ENCODE peak calls at places on chromosomes 7 and 10, in seven cellular contexts. U is astrocyte of the cerebellum; M is caudate nucleus; W is NCI-H82; O is activated effector memory CD4-positive, alpha-beta T cell treated with Interleukin-2 at 50 U/mL for 16 hours; N is iPS DF 6.9; F is occipital lobe. K is an unnamed sample.
A peak's percentile ranks its signal among the peaks of the same experiment; 100 is the strongest.

GRCh38 chr7:3267928-3268690 is 32.9 kb upstream of the SDK1 start:
- DNase-seq in F (peak; percentile 4), M (no peak), W (peak; percentile 57), N (no peak), U (peak; percentile 84), O (no peak), K (peak; percentile 83)

GRCh38 chr7:106012935-106013439 is 49.9 kb downstream of the CDHR3 start:
- DNase-seq in W (no peak), O (no peak), N (no peak), F (no peak), M (no peak), U (peak; percentile 77), K (peak; percentile 56)

GRCh38 chr7:151411551-151411950 is 1.7 kb upstream of the WDR86 start:
- DNase-seq in O (no peak), U (no peak), W (no peak), N (no peak), M (no peak), F (no peak), K (no peak)

GRCh38 chr7:44144426-44144967 is 3.4 kb upstream of the MYL7 start:
- DNase-seq in N (no peak), M (no peak), F (no peak), U (no peak), O (no peak), W (no peak), K (no peak)

GRCh38 chr10:114544045-114544659 is 113.9 kb downstream of the ABLIM1 start:
- DNase-seq in M (no peak), W (no peak), N (no peak), U (no peak), F (no peak), O (peak; percentile 75), K (no peak)

GRCh38 chr7:88456490-88456889 is 149.8 kb upstream of the STEAP4 start:
- DNase-seq in M (no peak), W (no peak), U (no peak), N (no peak), F (no peak), O (no peak), K (no peak)

GRCh38 chr7:152025077-152025936 is at the start of gene GALNT11:
- DNase-seq in U (peak; percentile 43), N (peak; percentile 39), F (peak; percentile 76), W (peak; percentile 87), M (peak; percentile 64), O (peak; percentile 82), K (peak; percentile 75)

GRCh38 chr10:21508987-21509334 is 16.5 kb downstream of the SKIDA1 start:
- DNase-seq in M (no peak), O (no peak), N (no peak), W (no peak), F (no peak), U (no peak), K (no peak)

GRCh38 chr7:23230586-23231195 is 15.9 kb upstream of the GPNMB start:
- DNase-seq in F (peak; percentile 23), W (no peak), M (peak; percentile 33), U (no peak), N (no peak), O (no peak), K (no peak)

GRCh38 chr10:30986027-30986672 is 45.5 kb downstream of the ZNF438 start:
- DNase-seq in W (no peak), U (no peak), N (no peak), F (no peak), M (no peak), O (no peak), K (no peak)

GRCh38 chr7:23394828-23395227 is 75.5 kb downstream of the IGF2BP3 start:
- DNase-seq in O (no peak), M (no peak), N (no peak), U (no peak), W (peak; percentile 95), F (no peak), K (no peak)

GRCh38 chr7:105015631-105015965 is 1.6 kb downstream of the KMT2E start:
- DNase-seq in W (peak; percentile 79), F (no peak), O (no peak), U (no peak), N (no peak), M (no peak), K (no peak)

GRCh38 chr10:96835826-96836365 is 3.8 kb downstream of the LCOR start:
- DNase-seq in U (no peak), F (no peak), O (no peak), M (no peak), N (no peak), W (peak; percentile 26), K (no peak)

GRCh38 chr7:103149808-103150180 is 895 bp upstream of the NAPEPLD start:
- DNase-seq in F (no peak), N (no peak), M (no peak), W (no peak), O (no peak), U (no peak), K (no peak)

GRCh38 chr7:55239406-55239805 is 125.7 kb upstream of the LANCL2 start:
- DNase-seq in U (no peak), F (no peak), W (no peak), M (no peak), N (no peak), O (no peak), K (no peak)

GRCh38 chr7:120233338-120233737 is 39.6 kb upstream of the KCND2 start:
- DNase-seq in N (no peak), W (no peak), U (no peak), O (no peak), F (no peak), M (no peak), K (no peak)

GRCh38 chr7:130970196-130970595 is 236.2 kb upstream of the KLF14 start:
- DNase-seq in O (no peak), U (no peak), N (no peak), W (no peak), F (no peak), M (no peak), K (no peak)

GRCh38 chr10:92691591-92692084 is 1.9 kb downstream of the HHEX start:
- DNase-seq in O (no peak), N (peak; percentile 5), M (no peak), W (no peak), U (no peak), F (no peak), K (no peak)

GRCh38 chr7:101099969-101100781 is 14.9 kb downstream of the TRIM56 start:
- DNase-seq in W (no peak), N (peak; percentile 58), O (no peak), F (peak; percentile 91), M (peak; percentile 74), U (peak; percentile 96), K (peak; percentile 96)

GRCh38 chr7:98594787-98595186 is 22.3 kb upstream of the NPTX2 start:
- DNase-seq in M (no peak), F (no peak), W (no peak), O (no peak), N (no peak), U (no peak), K (no peak)

GRCh38 chr7:106693659-106694353 is 32.8 kb upstream of the CCDC71L start:
- DNase-seq in O (no peak), N (no peak), U (no peak), W (no peak), F (no peak), M (no peak), K (no peak)

GRCh38 chr7:113179313-113179712 is 61.0 kb upstream of the SMIM30 start:
- DNase-seq in F (no peak), M (no peak), W (no peak), O (no peak), U (no peak), N (no peak), K (no peak)

GRCh38 chr10:104128214-104128613 is 6.2 kb downstream of the SFR1 start:
- DNase-seq in O (no peak), N (no peak), F (no peak), M (no peak), W (no peak), U (no peak), K (peak; percentile 3)

GRCh38 chr7:3154881-3155494 is 111.3 kb upstream of the CARD11 start:
- DNase-seq in M (no peak), W (peak; percentile 52), F (no peak), N (peak; percentile 25), O (peak; percentile 33), U (peak; percentile 20), K (peak; percentile 45)

GRCh38 chr10:44567471-44567870 is 182.6 kb upstream of the CXCL12 start:
- DNase-seq in N (no peak), W (no peak), M (no peak), U (no peak), F (no peak), O (no peak), K (no peak)

GRCh38 chr7:40156988-40157387 is 22.2 kb downstream of the SUGCT start:
- DNase-seq in F (no peak), W (no peak), N (no peak), M (no peak), U (no peak), O (no peak), K (no peak)

GRCh38 chr10:38143587-38143986 is 49.5 kb downstream of the ZNF37A start:
- DNase-seq in O (no peak), N (no peak), U (no peak), W (no peak), F (no peak), M (no peak), K (no peak)

GRCh38 chr7:74083928-74084721 is 521 bp downstream of the LIMK1 start:
- DNase-seq in N (no peak), F (no peak), W (peak; percentile 63), U (no peak), M (no peak), O (no peak), K (peak; percentile 26)

GRCh38 chr10:77398558-77398957 is 239.1 kb downstream of the KCNMA1 start:
- DNase-seq in W (no peak), O (no peak), F (no peak), M (no peak), U (no peak), N (no peak), K (no peak)

GRCh38 chr7:5296627-5297226 is 14.0 kb downstream of the SLC29A4 start:
- DNase-seq in N (no peak), O (peak; percentile 58), U (no peak), W (peak; percentile 46), M (no peak), F (no peak), K (no peak)

K was measured in kidney glomerular epithelial cell.